ENCODE peak calls at places on chromosomes 1 and 21, in five cellular contexts. O is GM12878, J is GM23338, X is K562, T is HCT116. N is an unnamed sample.

GRCh38 chr1:172386046-172386445 is 34.4 kb upstream of the C1orf105 start:
- DNase-seq in J (no peak), O (no peak), X (no peak), T (no peak), N (no peak)

GRCh38 chr1:165914136-165914798 is 86.9 kb downstream of the UCK2 start:
- DNase-seq in T (peak), J (peak), X (peak), O (peak), N (peak)

GRCh38 chr1:211642870-211643269 is 32.6 kb downstream of the NEK2 start:
- DNase-seq in X (no peak), J (no peak), O (no peak), T (no peak), N (no peak)

GRCh38 chr1:29409616-29410015 is 173.3 kb downstream of the PTPRU start:
- DNase-seq in J (no peak), O (no peak), T (no peak), X (no peak), N (no peak)

GRCh38 chr1:55257958-55258357 is 42.8 kb upstream of the USP24 start:
- DNase-seq in O (peak), X (no peak), T (no peak), J (no peak), N (no peak)

GRCh38 chr21:31754561-31754960 is 22.6 kb upstream of the SCAF4 start:
- DNase-seq in J (no peak), O (no peak), T (no peak), X (no peak), N (no peak)

GRCh38 chr1:2583871-2584341 is 2.7 kb upstream of the PRXL2B start:
- DNase-seq in T (no peak), J (peak), O (no peak), X (no peak), N (no peak)

GRCh38 chr1:228163776-228164534 is 1.6 kb upstream of the IBA57 start:
- DNase-seq in X (no peak), T (no peak), J (no peak), O (no peak), N (no peak)

GRCh38 chr1:153942766-153943549 is 3.6 kb downstream of the DENND4B start:
- DNase-seq in O (no peak), T (no peak), X (no peak), J (no peak), N (peak)

DNA sequence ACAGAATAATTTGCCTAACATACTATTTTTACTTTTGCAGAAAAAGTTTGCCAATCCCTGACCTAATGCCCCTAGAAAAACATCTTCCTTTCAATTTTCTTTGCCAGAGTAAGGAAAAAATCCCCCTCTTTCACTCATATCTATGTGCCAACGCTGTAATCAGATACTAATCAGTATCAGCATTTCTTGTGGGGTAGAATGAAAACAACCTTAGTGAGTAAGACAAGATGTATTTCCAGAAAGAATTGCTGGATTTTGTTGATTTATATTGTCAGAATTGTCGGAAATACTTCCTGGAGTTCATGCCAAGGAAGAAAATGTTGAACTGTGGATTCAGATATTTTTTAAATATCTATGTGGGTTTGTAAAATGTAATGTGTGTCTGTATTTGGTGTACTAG is 1893.8 kb downstream of the NCAM2 start:
- DNase-seq in J (no peak), O (no peak), T (no peak), X (no peak), N (no peak)
- H2AFZ ChIP-seq in J (no peak), O (no peak), T (no peak), X (no peak), N (no peak)

DNA sequence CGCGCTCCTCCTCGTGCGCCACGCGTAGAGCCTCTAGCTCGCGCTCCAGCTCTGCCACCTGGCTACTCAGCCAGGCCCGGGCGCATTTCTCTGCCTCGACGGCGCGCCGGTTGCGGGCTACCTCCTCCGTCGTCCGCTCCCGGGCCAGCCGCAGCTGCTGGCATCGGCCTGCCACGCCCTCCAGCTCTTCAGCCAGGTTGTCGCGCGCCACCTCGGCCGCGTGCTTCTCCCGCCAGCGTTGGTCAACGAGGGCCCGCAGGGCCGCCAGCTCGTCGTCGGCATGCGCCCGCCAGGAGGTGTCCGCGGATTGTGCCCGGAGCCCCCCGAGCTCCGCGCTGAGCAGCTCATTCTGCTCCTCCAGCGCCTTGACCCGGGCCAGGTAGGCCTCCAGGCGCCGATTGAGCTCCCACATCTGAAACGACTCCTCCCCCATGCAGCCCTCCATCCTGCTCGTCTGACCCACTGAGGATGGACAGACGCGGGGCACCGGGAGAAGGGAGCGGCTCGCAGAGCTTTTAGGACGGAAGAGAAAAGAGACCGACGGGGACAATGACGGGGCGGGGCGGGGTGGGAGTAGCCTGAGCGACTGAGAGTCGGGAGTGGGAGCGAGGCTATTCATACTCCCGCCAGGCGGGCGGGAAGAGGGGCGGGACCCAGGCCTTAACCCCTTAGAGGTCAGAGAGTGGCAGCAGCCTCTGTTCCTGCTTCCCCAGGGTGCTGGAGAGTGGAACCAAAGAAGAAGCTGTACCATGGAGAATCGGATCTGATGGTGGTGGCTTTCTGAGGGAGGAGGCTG is at the start of gene NES:
- DNase-seq in X (peak), J (peak), O (no peak), T (no peak), N (peak)
- TF ChIP-seq REST in X (no peak), J (no peak), O (no peak), T (no peak), N (no peak)

GRCh38 chr1:89175601-89176256 is at the start of gene GBP7:
- DNase-seq in J (no peak), X (no peak), O (no peak), T (no peak), N (no peak)
- H2AFZ ChIP-seq in J (no peak), X (no peak), O (no peak), T (no peak), N (no peak)

GRCh38 chr1:111082421-111083192 is 57.3 kb downstream of the DRAM2 start:
- DNase-seq in O (peak), T (no peak), X (no peak), J (no peak), N (no peak)
- TF ChIP-seq REST in O (no peak), T (no peak), X (no peak), J (no peak), N (no peak)

GRCh38 chr1:231757101-231757404 is 130.5 kb downstream of the DISC1 start:
- DNase-seq in T (peak), X (no peak), J (no peak), O (no peak), N (no peak)
- H2AFZ ChIP-seq in T (no peak), X (no peak), J (no peak), O (no peak), N (no peak)